ENCODE peak calls at places on chromosome 7, in four cellular contexts. U is A549, E is heart left ventricle, C is sciatic nerve. W is an unnamed sample.

GRCh38 chr7:50697686-50698085 is 85.0 kb downstream of the GRB10 start:
- ATAC-seq in E (no peak), C (no peak), U (no peak), W (no peak)

GRCh38 chr7:33421384-33421783 is 292.0 kb downstream of the BBS9 start:
- ATAC-seq in C (peak), E (no peak), U (no peak), W (no peak)

GRCh38 chr7:92639213-92639896 is 49.2 kb upstream of the FAM133B start:
- ATAC-seq in E (peak), C (no peak), U (no peak), W (no peak)

GRCh38 chr7:80661729-80662128 is 23.3 kb downstream of the CD36 start:
- ATAC-seq in U (no peak), C (no peak), E (no peak), W (no peak)

GRCh38 chr7:135414850-135415439 is 95.0 kb downstream of the CNOT4 start:
- ATAC-seq in E (no peak), C (no peak), U (peak), W (no peak)

GRCh38 chr7:74354009-74354408 is 64.8 kb downstream of the CLIP2 start:
- ATAC-seq in C (no peak), U (no peak), E (no peak), W (no peak)

GRCh38 chr7:63042730-63043511 is 955.7 kb upstream of the ZNF722 start:
- ATAC-seq in C (no peak), U (no peak), E (no peak), W (no peak)

GRCh38 chr7:76051840-76052239 is 3.9 kb downstream of the MDH2 start:
- ATAC-seq in U (no peak), E (no peak), C (no peak), W (no peak)

GRCh38 chr7:48253020-48253419 is 81.8 kb downstream of the ABCA13 start:
- ATAC-seq in U (no peak), E (no peak), C (no peak), W (no peak)

GRCh38 chr7:21910253-21910652 is 35.4 kb downstream of the CDCA7L start:
- ATAC-seq in U (no peak), C (no peak), E (peak), W (no peak)

GRCh38 chr7:18040196-18040595 is 12.6 kb upstream of the PRPS1L1 start:
- ATAC-seq in U (no peak), C (no peak), E (no peak), W (no peak)

GRCh38 chr7:81462672-81463071 is 307.2 kb downstream of the HGF start:
- ATAC-seq in U (peak), C (no peak), E (no peak), W (no peak)

GRCh38 chr7:37149019-37149814 is 299.4 kb downstream of the ELMO1 start:
- ATAC-seq in C (no peak), U (no peak), E (no peak), W (peak)

GRCh38 chr7:149196151-149196704 is 882 bp downstream of the ZNF282 start:
- ATAC-seq in C (peak), U (peak), E (no peak), W (no peak)